ENCODE peak calls at places on chromosomes 3 and 15, in ten cellular contexts. One of them, this sample, is unnamed.

GRCh38 chr15:37483779-37484178 is 383.4 kb upstream of the MEIS2 start:
- DNase-seq in heart left ventricle: no peak
- DNase-seq in A549: no peak
- DNase-seq in sigmoid colon: no peak
- DNase-seq in stomach: no peak
- DNase-seq in GM12891: no peak
- DNase-seq in breast epithelium: no peak
- DNase-seq in prostate gland: no peak
- DNase-seq in ovary: no peak
- DNase-seq in transverse colon: no peak
- DNase-seq in this sample: no peak

GRCh38 chr3:169243122-169243521 is 420.4 kb downstream of the MECOM start:
- DNase-seq in heart left ventricle: no peak
- DNase-seq in A549: no peak
- DNase-seq in sigmoid colon: no peak
- DNase-seq in stomach: no peak
- DNase-seq in GM12891: no peak
- DNase-seq in breast epithelium: no peak
- DNase-seq in prostate gland: no peak
- DNase-seq in ovary: no peak
- DNase-seq in transverse colon: no peak
- DNase-seq in this sample: no peak

GRCh38 chr15:85710340-85710842 is 84.3 kb downstream of the KLHL25 start:
- DNase-seq in heart left ventricle: no peak
- DNase-seq in A549: no peak
- DNase-seq in sigmoid colon: no peak
- DNase-seq in stomach: no peak
- DNase-seq in GM12891: no peak
- DNase-seq in breast epithelium: no peak
- DNase-seq in prostate gland: no peak
- DNase-seq in ovary: no peak
- DNase-seq in transverse colon: no peak
- DNase-seq in this sample: no peak

GRCh38 chr3:1442271-1442670 is 349.4 kb downstream of the CNTN6 start:
- DNase-seq in heart left ventricle: no peak
- DNase-seq in A549: no peak
- DNase-seq in sigmoid colon: no peak
- DNase-seq in stomach: no peak
- DNase-seq in GM12891: no peak
- DNase-seq in breast epithelium: no peak
- DNase-seq in prostate gland: no peak
- DNase-seq in ovary: no peak
- DNase-seq in transverse colon: no peak
- DNase-seq in this sample: no peak

GRCh38 chr15:59917504-59918157 is 86.5 kb upstream of the FOXB1 start:
- DNase-seq in heart left ventricle: no peak
- DNase-seq in A549: peak
- DNase-seq in sigmoid colon: no peak
- DNase-seq in stomach: peak
- DNase-seq in GM12891: peak
- DNase-seq in breast epithelium: no peak
- DNase-seq in prostate gland: peak
- DNase-seq in ovary: no peak
- DNase-seq in transverse colon: peak
- DNase-seq in this sample: peak

GRCh38 chr15:70111203-70112017 is 13.7 kb upstream of the TLE3 start:
- DNase-seq in heart left ventricle: peak
- DNase-seq in A549: peak
- DNase-seq in sigmoid colon: peak
- DNase-seq in stomach: peak
- DNase-seq in GM12891: no peak
- DNase-seq in breast epithelium: peak
- DNase-seq in prostate gland: peak
- DNase-seq in ovary: peak
- DNase-seq in transverse colon: peak
- DNase-seq in this sample: peak

GRCh38 chr15:101152914-101153313 is 98.9 kb downstream of the CHSY1 start:
- DNase-seq in heart left ventricle: no peak
- DNase-seq in A549: peak
- DNase-seq in sigmoid colon: peak
- DNase-seq in stomach: no peak
- DNase-seq in GM12891: no peak
- DNase-seq in breast epithelium: no peak
- DNase-seq in prostate gland: no peak
- DNase-seq in ovary: no peak
- DNase-seq in transverse colon: no peak
- DNase-seq in this sample: peak

GRCh38 chr15:59223736-59224135 is 17.1 kb downstream of the LDHAL6B start:
- DNase-seq in heart left ventricle: no peak
- DNase-seq in A549: no peak
- DNase-seq in sigmoid colon: no peak
- DNase-seq in stomach: no peak
- DNase-seq in GM12891: no peak
- DNase-seq in breast epithelium: no peak
- DNase-seq in prostate gland: no peak
- DNase-seq in ovary: no peak
- DNase-seq in transverse colon: no peak
- DNase-seq in this sample: no peak

GRCh38 chr3:11624161-11624560 is 19.6 kb downstream of the VGLL4 start:
- DNase-seq in heart left ventricle: no peak
- DNase-seq in A549: no peak
- DNase-seq in sigmoid colon: no peak
- DNase-seq in stomach: no peak
- DNase-seq in GM12891: no peak
- DNase-seq in breast epithelium: no peak
- DNase-seq in prostate gland: no peak
- DNase-seq in ovary: no peak
- DNase-seq in transverse colon: no peak
- DNase-seq in this sample: no peak

GRCh38 chr3:126130081-126130855 is 46.3 kb upstream of the SLC41A3 start:
- DNase-seq in heart left ventricle: no peak
- DNase-seq in A549: no peak
- DNase-seq in sigmoid colon: peak
- DNase-seq in stomach: peak
- DNase-seq in GM12891: no peak
- DNase-seq in breast epithelium: no peak
- DNase-seq in prostate gland: no peak
- DNase-seq in ovary: no peak
- DNase-seq in transverse colon: peak
- DNase-seq in this sample: no peak

GRCh38 chr15:75531041-75531450 is 48.1 kb downstream of the PTPN9 start:
- DNase-seq in heart left ventricle: peak
- DNase-seq in A549: no peak
- DNase-seq in sigmoid colon: peak
- DNase-seq in stomach: no peak
- DNase-seq in GM12891: no peak
- DNase-seq in breast epithelium: peak
- DNase-seq in prostate gland: peak
- DNase-seq in ovary: peak
- DNase-seq in transverse colon: peak
- DNase-seq in this sample: no peak

GRCh38 chr15:98597666-98598065 is 50.7 kb upstream of the IGF1R start:
- DNase-seq in heart left ventricle: no peak
- DNase-seq in A549: no peak
- DNase-seq in sigmoid colon: no peak
- DNase-seq in stomach: no peak
- DNase-seq in GM12891: no peak
- DNase-seq in breast epithelium: peak
- DNase-seq in prostate gland: no peak
- DNase-seq in ovary: no peak
- DNase-seq in transverse colon: no peak
- DNase-seq in this sample: no peak

GRCh38 chr3:127673191-127674098 is 693 bp downstream of the ABTB1 start:
- DNase-seq in heart left ventricle: peak
- DNase-seq in A549: peak
- DNase-seq in sigmoid colon: peak
- DNase-seq in stomach: peak
- DNase-seq in GM12891: peak
- DNase-seq in breast epithelium: no peak
- DNase-seq in prostate gland: no peak
- DNase-seq in ovary: peak
- DNase-seq in transverse colon: peak
- DNase-seq in this sample: peak

GRCh38 chr3:111781561-111782446 is 77.3 kb upstream of the PHLDB2 start:
- DNase-seq in heart left ventricle: no peak
- DNase-seq in A549: no peak
- DNase-seq in sigmoid colon: no peak
- DNase-seq in stomach: no peak
- DNase-seq in GM12891: no peak
- DNase-seq in breast epithelium: no peak
- DNase-seq in prostate gland: no peak
- DNase-seq in ovary: no peak
- DNase-seq in transverse colon: no peak
- DNase-seq in this sample: no peak

GRCh38 chr3:112303811-112304325 is 9.9 kb upstream of the SLC9C1 start:
- DNase-seq in heart left ventricle: peak
- DNase-seq in A549: no peak
- DNase-seq in sigmoid colon: no peak
- DNase-seq in stomach: no peak
- DNase-seq in GM12891: no peak
- DNase-seq in breast epithelium: no peak
- DNase-seq in prostate gland: no peak
- DNase-seq in ovary: no peak
- DNase-seq in transverse colon: no peak
- DNase-seq in this sample: no peak

GRCh38 chr3:58306662-58307286 is 454 bp downstream of the HTD2 start:
- DNase-seq in heart left ventricle: peak
- DNase-seq in A549: peak
- DNase-seq in sigmoid colon: peak
- DNase-seq in stomach: peak
- DNase-seq in GM12891: peak
- DNase-seq in breast epithelium: no peak
- DNase-seq in prostate gland: peak
- DNase-seq in ovary: peak
- DNase-seq in transverse colon: peak
- DNase-seq in this sample: peak

GRCh38 chr3:29267231-29267630 is 13.6 kb upstream of the RBMS3 start:
- DNase-seq in heart left ventricle: no peak
- DNase-seq in A549: no peak
- DNase-seq in sigmoid colon: no peak
- DNase-seq in stomach: no peak
- DNase-seq in GM12891: no peak
- DNase-seq in breast epithelium: no peak
- DNase-seq in prostate gland: no peak
- DNase-seq in ovary: no peak
- DNase-seq in transverse colon: no peak
- DNase-seq in this sample: no peak

GRCh38 chr15:79960502-79961217 is 10.3 kb downstream of the BCL2A1 start:
- DNase-seq in heart left ventricle: no peak
- DNase-seq in A549: no peak
- DNase-seq in sigmoid colon: no peak
- DNase-seq in stomach: no peak
- DNase-seq in GM12891: no peak
- DNase-seq in breast epithelium: no peak
- DNase-seq in prostate gland: no peak
- DNase-seq in ovary: no peak
- DNase-seq in transverse colon: no peak
- DNase-seq in this sample: no peak
- TF ChIP-seq POLR2A in heart left ventricle: no peak
- TF ChIP-seq POLR2A in A549: no peak
- TF ChIP-seq POLR2A in sigmoid colon: no peak
- TF ChIP-seq POLR2A in stomach: no peak
- TF ChIP-seq POLR2A in GM12891: no peak
- TF ChIP-seq POLR2A in breast epithelium: no peak
- TF ChIP-seq POLR2A in prostate gland: no peak
- TF ChIP-seq POLR2A in ovary: no peak
- TF ChIP-seq POLR2A in transverse colon: no peak
- TF ChIP-seq POLR2A in this sample: no peak

GRCh38 chr3:48685603-48686511 is at the start of gene NCKIPSD:
- DNase-seq in heart left ventricle: peak
- DNase-seq in A549: peak
- DNase-seq in sigmoid colon: peak
- DNase-seq in stomach: peak
- DNase-seq in GM12891: peak
- DNase-seq in breast epithelium: peak
- DNase-seq in prostate gland: peak
- DNase-seq in ovary: peak
- DNase-seq in transverse colon: peak
- DNase-seq in this sample: peak
- TF ChIP-seq POLR2A in heart left ventricle: peak
- TF ChIP-seq POLR2A in A549: peak
- TF ChIP-seq POLR2A in sigmoid colon: peak
- TF ChIP-seq POLR2A in stomach: no peak
- TF ChIP-seq POLR2A in GM12891: no peak
- TF ChIP-seq POLR2A in breast epithelium: peak
- TF ChIP-seq POLR2A in prostate gland: peak
- TF ChIP-seq POLR2A in ovary: peak
- TF ChIP-seq POLR2A in transverse colon: peak
- TF ChIP-seq POLR2A in this sample: peak

GRCh38 chr3:50333744-50334328 is 5.8 kb upstream of the TUSC2 start:
- DNase-seq in heart left ventricle: peak
- DNase-seq in A549: no peak
- DNase-seq in sigmoid colon: no peak
- DNase-seq in stomach: no peak
- DNase-seq in GM12891: no peak
- DNase-seq in breast epithelium: no peak
- DNase-seq in prostate gland: no peak
- DNase-seq in ovary: no peak
- DNase-seq in transverse colon: no peak
- DNase-seq in this sample: no peak
- TF ChIP-seq POLR2A in heart left ventricle: no peak
- TF ChIP-seq POLR2A in A549: no peak
- TF ChIP-seq POLR2A in sigmoid colon: no peak
- TF ChIP-seq POLR2A in stomach: no peak
- TF ChIP-seq POLR2A in GM12891: no peak
- TF ChIP-seq POLR2A in breast epithelium: no peak
- TF ChIP-seq POLR2A in prostate gland: no peak
- TF ChIP-seq POLR2A in ovary: no peak
- TF ChIP-seq POLR2A in transverse colon: no peak
- TF ChIP-seq POLR2A in this sample: no peak

GRCh38 chr3:101721650-101721917 is 2.8 kb upstream of the CEP97 start:
- DNase-seq in heart left ventricle: no peak
- DNase-seq in A549: no peak
- DNase-seq in sigmoid colon: no peak
- DNase-seq in stomach: no peak
- DNase-seq in GM12891: no peak
- DNase-seq in breast epithelium: no peak
- DNase-seq in prostate gland: no peak
- DNase-seq in ovary: no peak
- DNase-seq in transverse colon: no peak
- DNase-seq in this sample: no peak

GRCh38 chr3:101725890-101726275 is 1.5 kb downstream of the CEP97 start:
- DNase-seq in heart left ventricle: no peak
- DNase-seq in A549: no peak
- DNase-seq in sigmoid colon: no peak
- DNase-seq in stomach: no peak
- DNase-seq in GM12891: no peak
- DNase-seq in breast epithelium: no peak
- DNase-seq in prostate gland: no peak
- DNase-seq in ovary: no peak
- DNase-seq in transverse colon: no peak
- DNase-seq in this sample: no peak

GRCh38 chr3:101724329-101725191 is at the start of gene CEP97:
- DNase-seq in heart left ventricle: peak
- DNase-seq in A549: peak
- DNase-seq in sigmoid colon: peak
- DNase-seq in stomach: peak
- DNase-seq in GM12891: peak
- DNase-seq in breast epithelium: peak
- DNase-seq in prostate gland: peak
- DNase-seq in ovary: peak
- DNase-seq in transverse colon: peak
- DNase-seq in this sample: peak

GRCh38 chr3:101722394-101723173 is 1.8 kb upstream of the CEP97 start:
- DNase-seq in heart left ventricle: no peak
- DNase-seq in A549: no peak
- DNase-seq in sigmoid colon: no peak
- DNase-seq in stomach: no peak
- DNase-seq in GM12891: peak
- DNase-seq in breast epithelium: no peak
- DNase-seq in prostate gland: no peak
- DNase-seq in ovary: peak
- DNase-seq in transverse colon: no peak
- DNase-seq in this sample: no peak

GRCh38 chr3:101725192-101725889 is 927 bp downstream of the CEP97 start:
- DNase-seq in heart left ventricle: peak
- DNase-seq in A549: no peak
- DNase-seq in sigmoid colon: peak
- DNase-seq in stomach: peak
- DNase-seq in GM12891: no peak
- DNase-seq in breast epithelium: no peak
- DNase-seq in prostate gland: peak
- DNase-seq in ovary: peak
- DNase-seq in transverse colon: peak
- DNase-seq in this sample: peak
- TF ChIP-seq POLR2A in heart left ventricle: no peak
- TF ChIP-seq POLR2A in A549: no peak
- TF ChIP-seq POLR2A in sigmoid colon: no peak
- TF ChIP-seq POLR2A in stomach: no peak
- TF ChIP-seq POLR2A in GM12891: no peak
- TF ChIP-seq POLR2A in breast epithelium: no peak
- TF ChIP-seq POLR2A in prostate gland: no peak
- TF ChIP-seq POLR2A in ovary: no peak
- TF ChIP-seq POLR2A in transverse colon: no peak
- TF ChIP-seq POLR2A in this sample: no peak